ENCODE peak calls at places on chromosomes 1 and 21, in six cellular contexts. B is fibroblast of pulmonary artery, V is HFF-Myc, E is fibroblast of lung, Y is mesothelial cell of epicardium, S is uterus. F is an unnamed sample.

GRCh38 chr1:10564063-10564462 is 89.3 kb downstream of the PEX14 start:
- DNase-seq in B (no peak), V (no peak), E (no peak), Y (no peak), S (no peak), F (no peak)

GRCh38 chr1:117033149-117033548 is 27.0 kb upstream of the TTF2 start:
- DNase-seq in B (no peak), V (no peak), E (no peak), Y (no peak), S (no peak), F (no peak)

GRCh38 chr21:42234464-42235241 is 15.7 kb downstream of the ABCG1 start:
- DNase-seq in B (peak), V (no peak), E (peak), Y (peak), S (peak), F (peak)

GRCh38 chr1:27342778-27343638 is 1.2 kb downstream of the SYTL1 start:
- DNase-seq in B (no peak), V (no peak), E (no peak), Y (no peak), S (no peak), F (peak)

GRCh38 chr21:30194701-30195299 is 21.1 kb downstream of the CLDN8 start:
- DNase-seq in B (peak), V (no peak), E (no peak), Y (no peak), S (no peak), F (no peak)

GRCh38 chr1:31625180-31625514 is 7.7 kb downstream of the HCRTR1 start:
- DNase-seq in B (no peak), V (no peak), E (no peak), Y (no peak), S (no peak), F (no peak)

GRCh38 chr1:178124115-178124514 is 30.2 kb downstream of the RASAL2 start:
- DNase-seq in B (no peak), V (no peak), E (no peak), Y (no peak), S (no peak), F (no peak)

GRCh38 chr21:36584980-36585940 is 105.3 kb upstream of the CLDN14 start:
- DNase-seq in B (no peak), V (no peak), E (no peak), Y (no peak), S (no peak), F (no peak)

GRCh38 chr1:175129997-175130648 is 62.5 kb downstream of the KIAA0040 start:
- DNase-seq in B (peak), V (no peak), E (peak), Y (no peak), S (no peak), F (no peak)

GRCh38 chr1:119787776-119788175 is 19.1 kb upstream of the HMGCS2 start:
- DNase-seq in B (peak), V (no peak), E (peak), Y (no peak), S (no peak), F (no peak)

GRCh38 chr1:9900142-9901043 is 9.7 kb downstream of the CTNNBIP1 start:
- DNase-seq in B (no peak), V (no peak), E (peak), Y (no peak), S (no peak), F (peak)

GRCh38 chr1:44108241-44108640 is 10.4 kb upstream of the KLF17 start:
- DNase-seq in B (peak), V (no peak), E (peak), Y (no peak), S (no peak), F (no peak)

GRCh38 chr1:227280836-227281235 is 37.5 kb downstream of the CDC42BPA start:
- DNase-seq in B (no peak), V (no peak), E (no peak), Y (no peak), S (no peak), F (no peak)

GRCh38 chr1:54302951-54303843 is 103.0 kb downstream of the SSBP3 start:
- DNase-seq in B (no peak), V (no peak), E (peak), Y (no peak), S (no peak), F (no peak)

GRCh38 chr1:59331686-59332085 is 34.8 kb downstream of the FGGY start:
- DNase-seq in B (no peak), V (no peak), E (no peak), Y (no peak), S (no peak), F (no peak)

GRCh38 chr1:55694297-55694696 is 479.1 kb upstream of the USP24 start:
- DNase-seq in B (no peak), V (no peak), E (peak), Y (no peak), S (peak), F (no peak)

GRCh38 chr1:245483247-245483646 is 328.5 kb downstream of the KIF26B start:
- DNase-seq in B (no peak), V (no peak), E (no peak), Y (no peak), S (no peak), F (no peak)

GRCh38 chr1:38175062-38175461 is 128.5 kb upstream of the POU3F1 start:
- DNase-seq in B (no peak), V (no peak), E (no peak), Y (no peak), S (no peak), F (no peak)

GRCh38 chr1:226873771-226874578 is 3.6 kb downstream of the PSEN2 start:
- DNase-seq in B (no peak), V (no peak), E (no peak), Y (no peak), S (no peak), F (no peak)

GRCh38 chr1:5497471-5497870 is 494.8 kb downstream of the NPHP4 start:
- DNase-seq in B (no peak), V (no peak), E (no peak), Y (peak), S (no peak), F (no peak)

GRCh38 chr21:31343680-31344480 is at the start of gene TIAM1:
- DNase-seq in B (peak), V (no peak), E (peak), Y (no peak), S (no peak), F (no peak)

GRCh38 chr1:15110867-15111230 is 42.7 kb upstream of the TMEM51 start:
- DNase-seq in B (no peak), V (no peak), E (no peak), Y (no peak), S (no peak), F (no peak)

GRCh38 chr1:201108614-201109013 is 3.6 kb downstream of the CACNA1S start:
- DNase-seq in B (no peak), V (no peak), E (no peak), Y (no peak), S (no peak), F (no peak)

GRCh38 chr1:200354243-200354642 is 55.6 kb downstream of the ZNF281 start:
- DNase-seq in B (peak), V (no peak), E (no peak), Y (no peak), S (no peak), F (no peak)

GRCh38 chr1:164830628-164831027 is 271.6 kb downstream of the PBX1 start:
- DNase-seq in B (no peak), V (no peak), E (no peak), Y (no peak), S (no peak), F (no peak)

GRCh38 chr1:27528701-27529637 is 39.0 kb upstream of the WASF2 start:
- DNase-seq in B (peak), V (no peak), E (peak), Y (no peak), S (peak), F (no peak)

GRCh38 chr1:198741744-198742143 is 102.9 kb downstream of the PTPRC start:
- DNase-seq in B (no peak), V (no peak), E (peak), Y (no peak), S (no peak), F (no peak)

GRCh38 chr1:215380566-215380965 is 186.5 kb upstream of the KCTD3 start:
- DNase-seq in B (no peak), V (no peak), E (no peak), Y (no peak), S (no peak), F (no peak)

GRCh38 chr1:50921029-50921428 is 39.0 kb downstream of the FAF1 start:
- DNase-seq in B (no peak), V (no peak), E (no peak), Y (no peak), S (no peak), F (no peak)

GRCh38 chr1:98991127-98992003 is 13.3 kb downstream of the PLPPR5 start:
- DNase-seq in B (peak), V (peak), E (peak), Y (no peak), S (no peak), F (no peak)

GRCh38 chr1:61699893-61700851 is 24.8 kb downstream of the TM2D1 start:
- DNase-seq in B (no peak), V (no peak), E (no peak), Y (no peak), S (no peak), F (no peak)

GRCh38 chr1:153535664-153536585 is at the start of gene S100A6:
- DNase-seq in B (peak), V (no peak), E (peak), Y (no peak), S (peak), F (peak)

GRCh38 chr1:42765832-42766722 is 751 bp downstream of the P3H1 start:
- DNase-seq in B (peak), V (peak), E (peak), Y (no peak), S (peak), F (no peak)

GRCh38 chr1:195475568-195475967 is 1132.7 kb downstream of the KCNT2 start:
- DNase-seq in B (no peak), V (no peak), E (no peak), Y (no peak), S (no peak), F (no peak)
- TF ChIP-seq CTCF in B (no peak), V (no peak), E (no peak), Y (no peak), S (no peak), F (no peak)

GRCh38 chr1:205809469-205809868 is 3.5 kb downstream of the SLC41A1 start:
- DNase-seq in B (no peak), V (no peak), E (no peak), Y (no peak), S (no peak), F (no peak)

GRCh38 chr1:205809942-205810345 is 3.1 kb downstream of the SLC41A1 start:
- DNase-seq in B (no peak), V (no peak), E (no peak), Y (no peak), S (no peak), F (no peak)

GRCh38 chr1:205811660-205812059 is 1.3 kb downstream of the SLC41A1 start:
- DNase-seq in B (peak), V (no peak), E (no peak), Y (no peak), S (no peak), F (no peak)

GRCh38 chr1:205812271-205812877 is 624 bp downstream of the SLC41A1 start:
- DNase-seq in B (peak), V (no peak), E (peak), Y (no peak), S (peak), F (no peak)

DNA sequence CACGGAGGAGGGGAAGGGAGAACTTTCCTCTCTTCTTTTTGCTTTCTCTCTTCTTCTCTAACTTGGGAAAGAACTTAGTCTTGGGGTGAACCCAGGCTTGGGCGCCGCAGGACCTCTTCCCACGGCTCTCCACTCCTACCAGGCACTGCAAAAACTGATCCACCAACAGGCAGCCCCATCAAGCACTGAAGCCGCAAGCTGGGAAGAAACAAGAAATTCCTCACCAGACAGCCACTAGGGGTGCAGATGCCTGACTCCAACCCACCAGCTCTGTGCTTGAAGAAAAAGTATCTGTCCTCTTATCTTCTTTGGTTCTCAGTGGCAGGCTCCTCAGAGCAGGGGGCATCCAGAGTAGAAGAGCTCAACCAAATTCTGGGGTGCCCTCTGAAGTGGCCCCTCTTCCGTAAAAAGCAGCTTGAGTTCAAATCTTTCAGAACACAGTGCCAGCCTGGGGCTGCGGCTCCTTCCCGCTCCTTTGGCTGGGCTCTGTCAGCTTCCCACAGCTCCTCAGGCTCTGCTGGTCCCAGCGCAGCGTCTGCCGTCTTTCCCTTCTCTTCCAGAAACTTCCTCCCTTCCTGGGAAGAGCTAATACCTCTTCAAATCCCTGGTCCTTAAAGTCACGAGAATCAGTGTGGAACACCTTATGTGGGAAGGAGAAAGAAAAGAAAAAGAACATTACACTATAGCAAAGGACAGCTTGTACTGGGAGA is 2.4 kb downstream of the SLC41A1 start:
- DNase-seq in B (peak), V (no peak), E (no peak), Y (no peak), S (no peak), F (no peak)
- TF ChIP-seq CTCF in B (peak), V (peak), E (peak), Y (no peak), S (no peak), F (no peak)

GRCh38 chr1:62784509-62785365 is 805 bp downstream of the ATG4C start:
- DNase-seq in B (peak), V (no peak), E (no peak), Y (no peak), S (no peak), F (no peak)
- TF ChIP-seq CTCF in B (no peak), V (no peak), E (no peak), Y (no peak), S (no peak), F (no peak)

GRCh38 chr1:209879539-209879938 is 51.8 kb downstream of the UTP25 start:
- DNase-seq in B (peak), V (no peak), E (peak), Y (no peak), S (no peak), F (no peak)

GRCh38 chr1:209877109-209877764 is 49.5 kb downstream of the UTP25 start:
- DNase-seq in B (no peak), V (no peak), E (no peak), Y (no peak), S (no peak), F (no peak)

GRCh38 chr1:209873067-209873810 is 45.5 kb downstream of the UTP25 start:
- DNase-seq in B (peak), V (no peak), E (peak), Y (no peak), S (no peak), F (no peak)

GRCh38 chr1:209876091-209876800 is 48.5 kb downstream of the UTP25 start:
- DNase-seq in B (no peak), V (no peak), E (peak), Y (no peak), S (no peak), F (no peak)

GRCh38 chr1:209875510-209875909 is 47.7 kb downstream of the UTP25 start:
- DNase-seq in B (peak), V (no peak), E (peak), Y (no peak), S (no peak), F (no peak)
- TF ChIP-seq CTCF in B (peak), V (peak), E (peak), Y (no peak), S (no peak), F (no peak)

GRCh38 chr1:87472716-87473115 is 144.0 kb downstream of the LMO4 start:
- DNase-seq in B (no peak), V (no peak), E (no peak), Y (no peak), S (no peak), F (no peak)

GRCh38 chr1:87474098-87474497 is 145.4 kb downstream of the LMO4 start:
- DNase-seq in B (no peak), V (no peak), E (no peak), Y (no peak), S (no peak), F (no peak)

GRCh38 chr1:87473203-87473661 is 144.6 kb downstream of the LMO4 start:
- DNase-seq in B (peak), V (no peak), E (peak), Y (no peak), S (no peak), F (no peak)

DNA sequence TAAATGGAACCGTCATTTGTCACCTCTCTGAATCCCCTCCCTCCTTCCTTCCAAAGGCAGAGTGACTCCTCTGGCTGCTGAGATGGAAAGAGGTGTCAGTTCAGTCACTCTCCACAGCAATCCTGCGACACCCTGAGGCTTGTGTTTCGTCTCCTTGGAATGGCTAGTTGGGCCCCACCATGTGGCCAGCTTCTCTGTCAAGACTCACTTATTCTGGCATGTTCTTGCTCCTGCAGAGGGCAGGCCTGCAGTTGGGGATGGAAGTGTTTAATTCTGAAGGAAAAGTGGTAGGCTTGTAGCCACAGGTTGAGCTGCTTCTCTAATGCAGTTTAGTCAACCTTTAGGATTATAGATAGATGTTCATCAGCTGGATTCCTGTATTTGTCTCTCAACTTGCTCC is 149.6 kb downstream of the LMO4 start:
- DNase-seq in B (peak), V (peak), E (peak), Y (no peak), S (no peak), F (no peak)
- TF ChIP-seq CTCF in B (no peak), V (no peak), E (peak), Y (no peak), S (no peak), F (no peak)

DNA sequence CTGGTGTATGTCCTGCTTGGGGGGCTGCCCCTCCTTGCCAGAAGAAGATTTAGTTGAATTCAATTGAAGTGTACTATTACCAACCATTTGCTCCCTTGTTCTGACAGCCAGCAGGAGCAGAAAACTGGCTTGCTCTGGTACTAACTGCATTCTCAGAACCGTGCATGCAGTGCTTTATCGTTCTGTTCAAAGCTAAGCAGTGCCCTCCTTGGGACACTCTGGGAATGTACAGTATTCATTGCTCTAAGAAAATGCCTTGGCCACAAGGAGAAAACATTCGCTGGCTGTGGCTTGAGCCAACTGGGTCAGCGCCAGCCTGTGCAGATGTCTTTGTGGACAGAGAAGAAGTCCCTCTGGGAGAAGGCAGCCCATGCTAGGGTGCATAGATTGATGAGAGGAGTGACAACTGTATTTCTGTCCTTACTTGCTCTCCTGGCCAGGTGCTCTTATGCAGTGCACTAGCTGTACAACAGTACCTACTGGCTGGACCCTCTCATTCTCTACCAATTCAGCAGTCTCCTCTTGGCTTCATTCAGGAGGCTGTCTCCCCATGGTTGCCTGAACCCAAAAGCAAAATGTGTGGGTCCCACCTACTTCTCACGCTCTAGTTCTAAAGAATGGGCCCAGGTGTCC is 61.5 kb upstream of the DIRAS3 start:
- DNase-seq in B (peak), V (peak), E (peak), Y (no peak), S (peak), F (no peak)
- TF ChIP-seq CTCF in B (peak), V (peak), E (peak), Y (peak), S (peak), F (no peak)